ENCODE peak calls at places on chromosomes 12 and 14, in four cellular contexts. One of them, this sample, is unnamed.
A peak's percentile ranks its signal among the peaks of the same experiment; 100 is the strongest.

GRCh38 chr12:51528852-51529545 is 62.0 kb upstream of the SCN8A start:
- DNase-seq in GM12892: no peak
- DNase-seq in sigmoid colon: no peak
- DNase-seq in A549: no peak
- DNase-seq in this sample: no peak

GRCh38 chr14:24312736-24313507 is 1.6 kb downstream of the LTB4R start:
- DNase-seq in sigmoid colon: peak; percentile 74
- DNase-seq in A549: no peak
- DNase-seq in GM12892: no peak
- DNase-seq in this sample: no peak

GRCh38 chr14:101780887-101781239 is 19.4 kb downstream of the PPP2R5C start:
- DNase-seq in GM12892: no peak
- DNase-seq in A549: no peak
- DNase-seq in sigmoid colon: no peak
- DNase-seq in this sample: no peak

GRCh38 chr12:42790761-42791151 is 201.2 kb upstream of the PRICKLE1 start:
- DNase-seq in A549: peak; percentile 19
- DNase-seq in sigmoid colon: no peak
- DNase-seq in GM12892: no peak
- DNase-seq in this sample: peak; percentile 56

GRCh38 chr14:54622189-54622958 is 55.4 kb downstream of the SAMD4A start:
- DNase-seq in GM12892: peak; percentile 26
- DNase-seq in sigmoid colon: no peak
- DNase-seq in A549: no peak
- DNase-seq in this sample: no peak

GRCh38 chr12:7907009-7907408 is 29.0 kb downstream of the SLC2A3 start:
- DNase-seq in sigmoid colon: no peak
- DNase-seq in A549: peak; percentile 90
- DNase-seq in GM12892: no peak
- DNase-seq in this sample: peak; percentile 21

GRCh38 chr12:15613981-15614380 is 175.2 kb downstream of the EPS8 start:
- DNase-seq in A549: no peak
- DNase-seq in GM12892: no peak
- DNase-seq in sigmoid colon: no peak
- DNase-seq in this sample: no peak

GRCh38 chr12:102567031-102567985 is 86.9 kb upstream of the IGF1 start:
- DNase-seq in GM12892: no peak
- DNase-seq in sigmoid colon: no peak
- DNase-seq in A549: peak; percentile 40
- DNase-seq in this sample: peak; percentile 30

GRCh38 chr14:100623961-100624360 is 36.7 kb upstream of the BEGAIN start:
- DNase-seq in sigmoid colon: peak; percentile 52
- DNase-seq in A549: no peak
- DNase-seq in GM12892: no peak
- DNase-seq in this sample: no peak

GRCh38 chr12:96445743-96446655 is 43.4 kb upstream of the CFAP54 start:
- DNase-seq in GM12892: peak; percentile 23
- DNase-seq in sigmoid colon: no peak
- DNase-seq in A549: no peak
- DNase-seq in this sample: peak; percentile 35

GRCh38 chr14:47674148-47674545 is 1.3 kb downstream of the MDGA2 start:
- DNase-seq in GM12892: no peak
- DNase-seq in A549: no peak
- DNase-seq in sigmoid colon: no peak
- DNase-seq in this sample: no peak

GRCh38 chr14:51609251-51609986 is 42.3 kb upstream of the FRMD6 start:
- DNase-seq in GM12892: no peak
- DNase-seq in A549: no peak
- DNase-seq in sigmoid colon: no peak
- DNase-seq in this sample: no peak

GRCh38 chr12:118064608-118065007 is 3.6 kb upstream of the WSB2 start:
- DNase-seq in sigmoid colon: no peak
- DNase-seq in A549: no peak
- DNase-seq in GM12892: no peak
- DNase-seq in this sample: no peak

GRCh38 chr14:30521899-30522736 is 36.8 kb upstream of the G2E3 start:
- DNase-seq in GM12892: no peak
- DNase-seq in sigmoid colon: no peak
- DNase-seq in A549: peak; percentile 8
- DNase-seq in this sample: no peak

GRCh38 chr12:109347579-109347978 is at the start of gene MYO1H:
- DNase-seq in GM12892: no peak
- DNase-seq in sigmoid colon: no peak
- DNase-seq in A549: no peak
- DNase-seq in this sample: no peak

GRCh38 chr14:94100847-94101246 is 9.7 kb upstream of the IFI27 start:
- DNase-seq in A549: peak; percentile 15
- DNase-seq in GM12892: no peak
- DNase-seq in sigmoid colon: no peak
- DNase-seq in this sample: peak; percentile 87

GRCh38 chr12:65308001-65308400 is 29.5 kb downstream of the MSRB3 start:
- DNase-seq in sigmoid colon: no peak
- DNase-seq in A549: no peak
- DNase-seq in GM12892: no peak
- DNase-seq in this sample: no peak

GRCh38 chr12:19093218-19093617 is 36.3 kb upstream of the PLEKHA5 start:
- DNase-seq in A549: no peak
- DNase-seq in sigmoid colon: no peak
- DNase-seq in GM12892: no peak
- DNase-seq in this sample: no peak

GRCh38 chr12:13947237-13947945 is 34.0 kb downstream of the GRIN2B start:
- DNase-seq in GM12892: no peak
- DNase-seq in sigmoid colon: no peak
- DNase-seq in A549: no peak
- DNase-seq in this sample: no peak

GRCh38 chr12:58509116-58509885 is 411.0 kb downstream of the LRIG3 start:
- DNase-seq in GM12892: no peak
- DNase-seq in A549: peak; percentile 2
- DNase-seq in sigmoid colon: no peak
- DNase-seq in this sample: no peak

GRCh38 chr12:58519839-58520238 is 400.5 kb downstream of the LRIG3 start:
- DNase-seq in GM12892: no peak
- DNase-seq in A549: no peak
- DNase-seq in sigmoid colon: no peak
- DNase-seq in this sample: no peak

GRCh38 chr12:58513866-58514265 is 406.4 kb downstream of the LRIG3 start:
- DNase-seq in A549: no peak
- DNase-seq in GM12892: no peak
- DNase-seq in sigmoid colon: no peak
- DNase-seq in this sample: no peak
- TF ChIP-seq POLR2A in A549: no peak
- TF ChIP-seq POLR2A in GM12892: no peak
- TF ChIP-seq POLR2A in sigmoid colon: no peak
- TF ChIP-seq POLR2A in this sample: no peak

GRCh38 chr12:4538207-4539160 is at the start of gene RAD51AP1:
- DNase-seq in sigmoid colon: peak; percentile 96
- DNase-seq in A549: peak; percentile 86
- DNase-seq in GM12892: peak; percentile 51
- DNase-seq in this sample: peak; percentile 69
- TF ChIP-seq POLR2A in sigmoid colon: no peak
- TF ChIP-seq POLR2A in A549: peak; percentile 49
- TF ChIP-seq POLR2A in GM12892: peak; percentile 75
- TF ChIP-seq POLR2A in this sample: peak; percentile 85

GRCh38 chr14:61749867-61750266 is 12.4 kb upstream of the SNAPC1 start:
- DNase-seq in A549: peak; percentile 48
- DNase-seq in GM12892: no peak
- DNase-seq in sigmoid colon: no peak
- DNase-seq in this sample: no peak
- TF ChIP-seq POLR2A in A549: no peak
- TF ChIP-seq POLR2A in GM12892: no peak
- TF ChIP-seq POLR2A in sigmoid colon: no peak
- TF ChIP-seq POLR2A in this sample: no peak

DNA sequence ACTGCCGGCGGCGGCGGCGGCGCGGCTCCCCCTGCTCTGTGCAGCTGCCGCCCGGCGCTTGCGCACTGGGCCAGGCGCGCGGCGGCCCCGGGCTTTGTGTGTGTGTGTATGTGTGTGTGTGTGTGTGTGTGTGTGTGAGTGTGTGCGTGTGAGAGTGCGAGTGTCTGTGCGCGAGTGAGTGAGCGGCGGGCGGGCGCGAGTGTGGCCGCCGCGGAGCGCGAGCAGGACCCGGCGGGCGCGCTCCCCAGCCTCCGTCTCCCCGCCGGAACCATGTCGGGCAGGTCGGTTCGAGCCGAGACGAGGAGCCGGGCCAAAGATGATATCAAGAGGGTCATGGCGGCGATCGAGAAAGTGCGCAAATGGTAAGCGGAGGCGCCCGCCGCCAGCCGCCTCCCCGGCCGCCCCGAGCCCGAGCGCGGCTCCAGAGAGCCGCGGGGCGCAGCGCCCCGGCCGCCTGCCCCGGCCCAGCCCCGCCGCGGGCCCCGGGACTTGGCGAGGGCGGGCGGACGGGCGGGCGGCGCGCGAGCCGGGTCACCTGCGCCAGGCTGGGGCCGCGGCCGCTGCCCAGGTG is at the start of gene BCL7A:
- DNase-seq in sigmoid colon: peak; percentile 89
- DNase-seq in GM12892: no peak
- DNase-seq in A549: peak; percentile 47
- DNase-seq in this sample: peak; percentile 71
- TF ChIP-seq POLR2A in sigmoid colon: no peak
- TF ChIP-seq POLR2A in GM12892: no peak
- TF ChIP-seq POLR2A in A549: peak; percentile 63
- TF ChIP-seq POLR2A in this sample: peak; percentile 31

This sample was measured in H54.